ENCODE peak calls at places on chromosomes 12 and 14, in six cellular contexts. M is fibroblast of the aortic adventitia, H is transverse colon, P is brain microvascular endothelial cell, J is adrenal gland, K is NB4. Q is an unnamed sample.

GRCh38 chr14:23346693-23347405 is 5.8 kb downstream of the SLC22A17 start:
- DNase-seq in H (no peak), M (no peak), K (no peak), P (no peak), J (no peak), Q (no peak)

GRCh38 chr12:25328082-25328712 is 77.5 kb upstream of the KRAS start:
- DNase-seq in H (no peak), P (no peak), M (peak), J (peak), K (peak), Q (no peak)

GRCh38 chr12:31431721-31432120 is 105.8 kb upstream of the SINHCAF start:
- DNase-seq in H (no peak), J (peak), K (no peak), M (peak), P (peak), Q (no peak)

GRCh38 chr12:94649349-94650142 is 811 bp downstream of the TMCC3 start:
- DNase-seq in P (peak), M (peak), J (peak), H (peak), K (peak), Q (no peak)

GRCh38 chr12:94109154-94109553 is 39.2 kb upstream of the PLXNC1 start:
- DNase-seq in P (peak), H (no peak), J (peak), M (peak), K (peak), Q (no peak)

GRCh38 chr14:94500264-94500663 is 9.0 kb downstream of the SERPINA12 start:
- DNase-seq in M (no peak), H (no peak), P (no peak), K (no peak), J (no peak), Q (no peak)

GRCh38 chr14:48792376-48793024 is 793.7 kb downstream of the RPS29 start:
- DNase-seq in M (no peak), J (no peak), P (peak), H (no peak), K (no peak), Q (no peak)

GRCh38 chr14:104290058-104290667 is 151.8 kb downstream of the KIF26A start:
- DNase-seq in H (no peak), K (no peak), M (no peak), P (no peak), J (peak), Q (no peak)

GRCh38 chr14:47442206-47442605 is 233.2 kb downstream of the MDGA2 start:
- DNase-seq in M (no peak), J (peak), P (peak), K (peak), H (no peak), Q (no peak)

GRCh38 chr14:100309028-100309718 is 2.9 kb upstream of the SLC25A29 start:
- DNase-seq in M (no peak), H (no peak), J (no peak), P (no peak), K (no peak), Q (no peak)

GRCh38 chr14:76639606-76640272 is 121.5 kb upstream of the VASH1 start:
- DNase-seq in K (no peak), P (no peak), M (no peak), H (no peak), J (no peak), Q (no peak)

GRCh38 chr14:87153391-87153790 is 839.6 kb downstream of the GALC start:
- DNase-seq in M (no peak), P (no peak), K (no peak), J (no peak), H (no peak), Q (no peak)

GRCh38 chr14:60686865-60687264 is 37.3 kb downstream of the SIX4 start:
- DNase-seq in M (no peak), H (no peak), K (no peak), P (no peak), J (no peak), Q (no peak)

GRCh38 chr12:26723379-26724308 is 109.3 kb downstream of the ITPR2 start:
- DNase-seq in J (peak), P (peak), M (peak), H (no peak), K (no peak), Q (no peak)

GRCh38 chr12:25427328-25428249 is 125.5 kb downstream of the LMNTD1 start:
- DNase-seq in H (no peak), M (no peak), K (no peak), J (no peak), P (no peak), Q (no peak)

GRCh38 chr12:131274061-131274460 is 320.4 kb downstream of the ADGRD1 start:
- DNase-seq in H (no peak), J (no peak), M (no peak), K (no peak), P (no peak), Q (no peak)

GRCh38 chr12:67676624-67677023 is 28.1 kb downstream of the DYRK2 start:
- DNase-seq in J (no peak), P (no peak), H (no peak), M (no peak), K (no peak), Q (no peak)

GRCh38 chr12:46266869-46267617 is 1.8 kb downstream of the SLC38A1 start:
- DNase-seq in K (peak), M (peak), P (peak), H (peak), J (peak), Q (no peak)

GRCh38 chr12:21336656-21337055 is 1.9 kb upstream of the SLCO1A2 start:
- DNase-seq in K (no peak), P (no peak), J (no peak), M (no peak), H (no peak), Q (no peak)

GRCh38 chr14:23512156-23512555 is 39.4 kb downstream of the ZFHX2 start:
- DNase-seq in M (no peak), K (no peak), J (no peak), P (no peak), H (no peak), Q (no peak)

GRCh38 chr12:88693837-88694445 is 113.7 kb upstream of the KITLG start:
- DNase-seq in P (peak), M (no peak), H (no peak), K (no peak), J (no peak), Q (no peak)

GRCh38 chr14:75040497-75040896 is 10.8 kb downstream of the MLH3 start:
- DNase-seq in P (no peak), J (no peak), K (no peak), M (no peak), H (no peak), Q (no peak)

GRCh38 chr12:57619434-57620244 is 8.4 kb downstream of the ARHGEF25 start:
- DNase-seq in M (no peak), K (no peak), H (no peak), J (no peak), P (no peak), Q (no peak)

DNA sequence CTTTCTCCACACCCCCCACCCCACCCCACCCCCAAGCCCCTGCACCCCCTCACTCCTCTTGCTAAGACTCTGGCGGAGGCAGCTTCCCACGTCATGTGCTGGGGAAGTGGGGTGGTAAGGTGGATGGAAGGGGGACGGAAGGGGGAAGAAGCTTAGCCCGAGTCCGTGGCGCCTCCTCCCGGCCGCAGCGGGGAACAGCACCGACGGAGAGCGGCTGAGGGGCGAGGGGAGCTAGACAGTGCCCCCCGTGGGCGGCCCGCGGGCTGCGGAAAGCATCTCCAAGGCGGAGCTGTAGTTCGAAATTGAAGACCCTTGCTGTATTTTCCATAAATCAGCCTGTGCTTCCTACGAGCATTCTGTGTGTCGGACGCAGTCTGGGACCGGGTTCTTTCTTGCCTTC is 608 bp upstream of the GRIN2B start:
- DNase-seq in K (no peak), M (no peak), H (peak), P (no peak), J (no peak), Q (no peak)
- TF ChIP-seq CTCF in K (no peak), M (no peak), H (peak), P (peak), J (no peak), Q (no peak)

GRCh38 chr14:90114554-90114953 is 52.8 kb downstream of the KCNK13 start:
- DNase-seq in M (no peak), H (no peak), P (no peak), K (no peak), J (no peak), Q (no peak)
- TF ChIP-seq CTCF in M (no peak), H (no peak), P (peak), K (no peak), J (no peak), Q (no peak)

DNA sequence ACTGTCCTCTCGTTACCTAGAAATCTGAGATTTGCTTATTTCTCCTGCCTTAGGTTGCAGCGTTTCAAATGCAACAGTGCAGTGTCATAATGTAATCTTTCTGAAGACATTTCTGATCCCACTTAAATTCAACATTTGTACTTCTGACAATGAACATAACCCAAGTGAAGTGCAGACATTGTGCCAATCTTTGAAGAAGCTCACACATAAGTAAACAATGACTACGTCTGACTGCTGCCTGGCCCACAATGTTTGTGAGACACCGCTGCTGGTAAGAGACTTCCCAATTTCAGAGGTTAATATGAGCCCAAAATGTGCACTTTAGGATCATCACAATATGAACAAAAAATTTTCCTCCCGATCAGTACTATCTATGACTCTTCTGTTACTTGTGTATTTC is 84.6 kb upstream of the BCL2L14 start:
- DNase-seq in K (no peak), H (no peak), M (no peak), J (no peak), P (no peak), Q (no peak)
- TF ChIP-seq CTCF in K (no peak), H (no peak), M (no peak), J (no peak), P (no peak), Q (no peak)

DNA sequence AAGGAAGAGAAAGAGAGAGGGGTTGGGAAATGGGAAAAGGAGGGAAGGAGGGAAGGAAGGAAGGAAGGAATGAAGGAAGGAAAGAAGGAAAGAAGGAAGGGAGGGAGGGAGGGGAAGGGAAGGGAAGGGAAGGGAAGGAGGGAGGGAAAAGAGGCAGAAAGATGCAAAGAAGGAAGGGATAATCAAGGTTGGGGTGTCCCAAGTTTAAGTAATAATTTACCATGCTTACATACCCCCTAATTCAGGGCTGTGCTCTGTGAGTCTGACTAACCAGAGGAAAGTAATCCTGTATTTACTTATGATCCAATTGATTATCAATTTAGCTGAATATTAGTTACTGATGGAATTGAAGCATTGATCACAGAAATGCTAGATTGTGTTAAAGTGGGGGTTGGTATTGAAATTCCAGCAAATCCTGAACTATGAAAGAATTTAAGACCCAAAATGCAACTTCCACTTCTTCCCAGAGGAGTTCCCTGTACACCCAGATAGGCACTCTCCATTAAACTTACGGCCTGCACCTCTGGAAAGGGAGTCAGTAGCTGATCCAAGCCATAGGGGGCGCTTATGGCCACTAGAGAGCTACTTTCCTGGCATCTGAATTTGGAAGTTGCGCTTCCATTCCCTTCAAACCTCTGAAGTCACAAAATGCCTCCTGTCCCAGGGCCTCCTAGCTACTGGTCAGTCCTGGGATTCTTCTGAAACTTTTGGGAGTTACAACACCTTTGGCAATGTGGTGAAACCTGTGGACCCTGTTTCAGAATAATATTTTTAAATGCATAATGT is 162.7 kb upstream of the PWP1 start:
- DNase-seq in P (no peak), H (no peak), K (peak), M (no peak), J (no peak), Q (no peak)
- TF ChIP-seq CTCF in P (peak), H (no peak), K (peak), M (peak), J (no peak), Q (no peak)

GRCh38 chr14:22227084-22227483 is 361.9 kb downstream of the DAD1 start:
- DNase-seq in P (no peak), M (no peak), H (no peak), J (no peak), K (no peak), Q (no peak)

GRCh38 chr14:22230517-22230916 is 358.5 kb downstream of the DAD1 start:
- DNase-seq in M (no peak), P (no peak), K (no peak), H (no peak), J (no peak), Q (no peak)

GRCh38 chr14:22225526-22226133 is 363.4 kb downstream of the DAD1 start:
- DNase-seq in J (no peak), K (no peak), M (peak), H (no peak), P (peak), Q (no peak)

GRCh38 chr14:22231022-22231421 is 358.0 kb downstream of the DAD1 start:
- DNase-seq in M (no peak), J (no peak), H (no peak), P (no peak), K (peak), Q (no peak)

GRCh38 chr14:22226381-22226780 is 362.6 kb downstream of the DAD1 start:
- DNase-seq in J (no peak), M (no peak), P (peak), K (peak), H (no peak), Q (no peak)
- TF ChIP-seq CTCF in J (no peak), M (no peak), P (peak), K (peak), H (no peak), Q (no peak)

DNA sequence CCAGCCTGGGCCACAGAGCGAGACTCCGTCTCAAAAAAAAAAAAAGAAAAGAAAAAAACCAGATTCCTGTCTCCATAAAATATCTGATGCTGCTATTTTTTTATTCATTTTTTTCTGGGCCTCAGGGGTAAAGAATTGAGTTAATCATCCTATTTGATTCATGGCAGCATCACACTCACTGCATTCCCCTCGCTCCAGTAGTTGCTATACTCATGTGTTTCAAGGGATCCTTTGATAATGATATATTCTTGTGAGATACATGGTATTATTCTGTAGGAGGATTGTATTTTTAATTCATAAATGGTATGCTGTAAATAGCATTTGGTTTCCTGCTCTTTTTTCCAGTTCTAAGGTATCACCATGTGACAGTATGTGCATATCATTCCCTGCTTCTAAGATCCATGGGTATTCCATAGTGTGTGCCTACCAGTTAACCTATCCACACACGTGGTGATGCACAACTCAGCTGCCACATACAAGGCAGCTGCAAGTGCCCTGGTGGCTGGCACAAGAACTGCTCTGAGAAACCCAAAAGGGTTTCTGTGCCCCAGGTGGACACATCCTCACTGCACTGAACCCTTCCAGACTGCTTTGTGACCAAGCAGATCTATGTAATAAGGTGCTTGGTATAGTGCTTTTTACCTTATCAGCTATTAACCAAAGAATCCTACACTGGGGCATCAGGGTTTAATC is 74.7 kb downstream of the ZFP36L1 start:
- DNase-seq in H (no peak), P (no peak), J (no peak), K (no peak), M (no peak), Q (no peak)
- TF ChIP-seq CTCF in H (peak), P (peak), J (peak), K (no peak), M (peak), Q (peak)

Q was measured in AG09319.